ENCODE peak calls at places on chromosome 6, in ten cellular contexts. I is T-helper 9 cell; J is ELR; S is HL-60; H is activated T-helper 1 cell treated with anti-CD3 and anti-CD28 coated beads, Interleukin-12 subunit alpha, Interleukin-12 subunit beta, Interleukin-2, Interleukin-4 antibody, amounts not matched to agents 30 ng/mL and 10 ng/mL and 1 ng/mL, durations not matched to agents 14 hours and 24 hours and 36 hours; D is brain microvascular endothelial cell; E is GM04504; Z is C1 segment of cervical spinal cord; Y is mucosa of gallbladder; O is CD8-positive, alpha-beta memory T cell. K is an unnamed sample.

GRCh38 chr6:84026721-84027164 is 6.8 kb upstream of the MRAP2 start:
- DNase-seq in I (no peak), J (no peak), S (no peak), H (no peak), D (no peak), E (no peak), Z (peak), Y (no peak), O (no peak), K (no peak)

GRCh38 chr6:77837034-77837784 is 184.4 kb downstream of the MEI4 start:
- DNase-seq in I (no peak), J (no peak), S (no peak), H (no peak), D (no peak), E (no peak), Z (no peak), Y (no peak), O (no peak), K (no peak)

GRCh38 chr6:44064089-44064947 is 62.9 kb downstream of the MRPL14 start:
- DNase-seq in I (no peak), J (peak), S (no peak), H (no peak), D (peak), E (peak), Z (no peak), Y (peak), O (no peak), K (peak)

GRCh38 chr6:17473554-17473953 is 80.2 kb downstream of the CAP2 start:
- DNase-seq in I (no peak), J (no peak), S (no peak), H (no peak), D (no peak), E (no peak), Z (no peak), Y (no peak), O (no peak), K (no peak)

GRCh38 chr6:107066697-107067659 is 39.0 kb downstream of the MTRES1 start:
- DNase-seq in I (no peak), J (no peak), S (no peak), H (no peak), D (no peak), E (no peak), Z (no peak), Y (no peak), O (no peak), K (no peak)

GRCh38 chr6:133749427-133749826 is 139.5 kb upstream of the TCF21 start:
- DNase-seq in I (no peak), J (no peak), S (no peak), H (no peak), D (no peak), E (no peak), Z (no peak), Y (no peak), O (no peak), K (no peak)

GRCh38 chr6:150939399-150939798 is 73.9 kb downstream of the MTHFD1L start:
- DNase-seq in I (no peak), J (no peak), S (no peak), H (no peak), D (no peak), E (no peak), Z (no peak), Y (no peak), O (no peak), K (no peak)

GRCh38 chr6:108596947-108597346 is 36.2 kb downstream of the FOXO3 start:
- DNase-seq in I (no peak), J (no peak), S (peak), H (no peak), D (no peak), E (no peak), Z (no peak), Y (no peak), O (no peak), K (no peak)

GRCh38 chr6:1116149-1116548 is 195.7 kb upstream of the FOXQ1 start:
- DNase-seq in I (no peak), J (no peak), S (no peak), H (no peak), D (no peak), E (no peak), Z (no peak), Y (no peak), O (no peak), K (no peak)

GRCh38 chr6:129959358-129959930 is 58.9 kb upstream of the L3MBTL3 start:
- DNase-seq in I (no peak), J (no peak), S (no peak), H (no peak), D (no peak), E (no peak), Z (no peak), Y (no peak), O (no peak), K (no peak)

GRCh38 chr6:165852676-165853075 is 189.6 kb upstream of the PDE10A start:
- DNase-seq in I (no peak), J (no peak), S (no peak), H (no peak), D (no peak), E (no peak), Z (no peak), Y (no peak), O (no peak), K (no peak)

GRCh38 chr6:30601436-30601814 is 15.6 kb downstream of the PPP1R10 start:
- DNase-seq in I (no peak), J (no peak), S (no peak), H (no peak), D (no peak), E (no peak), Z (no peak), Y (no peak), O (peak), K (no peak)

K was measured in astrocyte of the cerebellum.